ENCODE peak calls at places on chromosomes 4 and X, in five cellular contexts. One of them, this sample, is unnamed.

GRCh38 chr4:56723201-56723605 is 42.1 kb upstream of the HOPX start:
- DNase-seq in right lobe of liver: no peak
- DNase-seq in NB4: no peak
- DNase-seq in tibial nerve: no peak
- DNase-seq in stomach: no peak
- DNase-seq in this sample: no peak

GRCh38 chrX:2549874-2550273 is 49.1 kb upstream of the DHRSX start:
- DNase-seq in right lobe of liver: no peak
- DNase-seq in NB4: no peak
- DNase-seq in tibial nerve: no peak
- DNase-seq in stomach: no peak
- DNase-seq in this sample: no peak

GRCh38 chrX:153648358-153649177 is 1.6 kb downstream of the DUSP9 start:
- DNase-seq in right lobe of liver: no peak
- DNase-seq in NB4: no peak
- DNase-seq in tibial nerve: no peak
- DNase-seq in stomach: no peak
- DNase-seq in this sample: no peak

GRCh38 chr4:23484689-23485088 is 405.2 kb downstream of the PPARGC1A start:
- DNase-seq in right lobe of liver: no peak
- DNase-seq in NB4: no peak
- DNase-seq in tibial nerve: no peak
- DNase-seq in stomach: no peak
- DNase-seq in this sample: no peak

GRCh38 chr4:188858696-188859095 is 719.5 kb downstream of the TRIML1 start:
- DNase-seq in right lobe of liver: no peak
- DNase-seq in NB4: no peak
- DNase-seq in tibial nerve: no peak
- DNase-seq in stomach: no peak
- DNase-seq in this sample: no peak

GRCh38 chr4:112859456-112860184 is 189.8 kb upstream of the ANK2 start:
- DNase-seq in right lobe of liver: no peak
- DNase-seq in NB4: no peak
- DNase-seq in tibial nerve: no peak
- DNase-seq in stomach: no peak
- DNase-seq in this sample: no peak

GRCh38 chr4:8644966-8645752 is 52.6 kb downstream of the CPZ start:
- DNase-seq in right lobe of liver: peak
- DNase-seq in NB4: no peak
- DNase-seq in tibial nerve: no peak
- DNase-seq in stomach: peak
- DNase-seq in this sample: no peak

GRCh38 chrX:118370921-118371624 is 25.2 kb downstream of the WDR44 start:
- DNase-seq in right lobe of liver: no peak
- DNase-seq in NB4: no peak
- DNase-seq in tibial nerve: no peak
- DNase-seq in stomach: no peak
- DNase-seq in this sample: no peak

GRCh38 chr4:122827899-122828601 is 1.4 kb downstream of the FGF2 start:
- DNase-seq in right lobe of liver: no peak
- DNase-seq in NB4: peak
- DNase-seq in tibial nerve: peak
- DNase-seq in stomach: no peak
- DNase-seq in this sample: no peak

GRCh38 chr4:122874194-122874593 is 47.6 kb downstream of the FGF2 start:
- DNase-seq in right lobe of liver: no peak
- DNase-seq in NB4: peak
- DNase-seq in tibial nerve: no peak
- DNase-seq in stomach: no peak
- DNase-seq in this sample: peak

GRCh38 chr4:152064282-152064681 is 303.5 kb upstream of the GATB start:
- DNase-seq in right lobe of liver: no peak
- DNase-seq in NB4: no peak
- DNase-seq in tibial nerve: no peak
- DNase-seq in stomach: no peak
- DNase-seq in this sample: no peak

GRCh38 chr4:94621491-94622080 is 136.2 kb upstream of the BMPR1B start:
- DNase-seq in right lobe of liver: no peak
- DNase-seq in NB4: peak
- DNase-seq in tibial nerve: no peak
- DNase-seq in stomach: no peak
- DNase-seq in this sample: no peak

GRCh38 chrX:155662297-155662696 is 49.5 kb upstream of the TMLHE start:
- DNase-seq in right lobe of liver: no peak
- DNase-seq in NB4: peak
- DNase-seq in tibial nerve: no peak
- DNase-seq in stomach: no peak
- DNase-seq in this sample: no peak

GRCh38 chrX:124502144-124502543 is 155.8 kb downstream of the SH2D1A start:
- DNase-seq in right lobe of liver: no peak
- DNase-seq in NB4: no peak
- DNase-seq in tibial nerve: no peak
- DNase-seq in stomach: no peak
- DNase-seq in this sample: no peak

GRCh38 chr4:16530688-16531635 is 304.7 kb upstream of the TAPT1 start:
- DNase-seq in right lobe of liver: no peak
- DNase-seq in NB4: no peak
- DNase-seq in tibial nerve: no peak
- DNase-seq in stomach: no peak
- DNase-seq in this sample: no peak

GRCh38 chrX:73863268-73863667 is 300.3 kb downstream of the CHIC1 start:
- DNase-seq in right lobe of liver: no peak
- DNase-seq in NB4: no peak
- DNase-seq in tibial nerve: no peak
- DNase-seq in stomach: no peak
- DNase-seq in this sample: no peak

GRCh38 chrX:3638280-3638873 is 75.1 kb downstream of the PRKX start:
- DNase-seq in right lobe of liver: no peak
- DNase-seq in NB4: peak
- DNase-seq in tibial nerve: peak
- DNase-seq in stomach: peak
- DNase-seq in this sample: peak

GRCh38 chr4:69594382-69594781 is 45.1 kb downstream of the UGT2A2 start:
- DNase-seq in right lobe of liver: no peak
- DNase-seq in NB4: no peak
- DNase-seq in tibial nerve: no peak
- DNase-seq in stomach: no peak
- DNase-seq in this sample: no peak

GRCh38 chr4:163673848-163674702 is 179.6 kb downstream of the TMA16 start:
- DNase-seq in right lobe of liver: no peak
- DNase-seq in NB4: no peak
- DNase-seq in tibial nerve: no peak
- DNase-seq in stomach: no peak
- DNase-seq in this sample: no peak

GRCh38 chrX:128717635-128718578 is 665.7 kb upstream of the ACTRT1 start:
- DNase-seq in right lobe of liver: no peak
- DNase-seq in NB4: no peak
- DNase-seq in tibial nerve: no peak
- DNase-seq in stomach: no peak
- DNase-seq in this sample: no peak

GRCh38 chr4:11228575-11228974 is 200.1 kb downstream of the HS3ST1 start:
- DNase-seq in right lobe of liver: no peak
- DNase-seq in NB4: peak
- DNase-seq in tibial nerve: no peak
- DNase-seq in stomach: no peak
- DNase-seq in this sample: no peak

DNA sequence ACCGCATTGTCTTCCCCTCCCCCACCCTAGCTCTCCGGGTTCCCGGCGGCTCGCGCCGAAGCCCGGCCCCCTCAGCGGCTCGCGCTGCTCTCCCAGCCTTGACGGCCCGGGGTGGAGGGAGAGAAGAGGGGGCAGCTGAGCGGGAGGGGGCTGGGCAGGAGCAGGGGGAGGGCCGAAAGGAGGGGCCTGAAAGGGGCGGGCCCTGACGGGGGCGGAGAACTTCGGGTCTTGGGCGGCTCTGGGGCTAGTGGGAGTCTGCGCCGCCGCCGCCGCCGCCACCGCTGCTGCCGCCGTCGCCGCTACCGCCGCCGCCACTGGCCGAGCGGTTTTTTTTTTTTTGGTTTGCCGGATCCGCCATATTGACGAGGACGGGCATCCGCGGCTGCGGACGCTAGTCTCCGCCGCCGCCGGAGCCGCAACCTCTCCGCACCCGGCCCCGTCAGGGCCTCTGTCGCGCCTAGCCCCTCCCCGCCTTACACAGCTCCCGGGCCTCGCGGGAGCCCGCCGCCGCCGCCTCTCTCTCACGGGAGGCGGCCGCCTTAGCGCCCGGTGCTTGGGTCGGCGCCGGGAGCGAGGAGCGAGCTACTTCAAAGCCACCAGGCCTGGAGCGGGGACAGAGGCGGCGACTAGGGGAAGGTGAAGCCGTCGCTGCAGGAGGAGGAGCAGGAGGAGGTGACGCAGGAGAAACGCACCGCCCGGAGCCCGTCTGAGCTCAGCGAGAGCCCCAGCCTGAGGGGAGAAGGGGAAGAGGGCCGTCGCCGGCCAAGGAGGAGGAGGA is at the start of gene USP9X:
- DNase-seq in right lobe of liver: peak
- DNase-seq in NB4: peak
- DNase-seq in tibial nerve: peak
- DNase-seq in stomach: peak
- DNase-seq in this sample: peak
- TF ChIP-seq POLR2A in right lobe of liver: peak
- TF ChIP-seq POLR2A in NB4: peak
- TF ChIP-seq POLR2A in tibial nerve: peak
- TF ChIP-seq POLR2A in stomach: no peak
- TF ChIP-seq POLR2A in this sample: peak

GRCh38 chrX:40095588-40096394 is 2.0 kb downstream of the BCOR start:
- DNase-seq in right lobe of liver: peak
- DNase-seq in NB4: peak
- DNase-seq in tibial nerve: no peak
- DNase-seq in stomach: no peak
- DNase-seq in this sample: no peak

GRCh38 chrX:40092808-40093435 is 4.8 kb downstream of the BCOR start:
- DNase-seq in right lobe of liver: no peak
- DNase-seq in NB4: no peak
- DNase-seq in tibial nerve: no peak
- DNase-seq in stomach: no peak
- DNase-seq in this sample: no peak

GRCh38 chrX:40094900-40095587 is 2.7 kb downstream of the BCOR start:
- DNase-seq in right lobe of liver: peak
- DNase-seq in NB4: no peak
- DNase-seq in tibial nerve: no peak
- DNase-seq in stomach: no peak
- DNase-seq in this sample: no peak

GRCh38 chrX:40093586-40093985 is 4.2 kb downstream of the BCOR start:
- DNase-seq in right lobe of liver: peak
- DNase-seq in NB4: no peak
- DNase-seq in tibial nerve: no peak
- DNase-seq in stomach: no peak
- DNase-seq in this sample: no peak

DNA sequence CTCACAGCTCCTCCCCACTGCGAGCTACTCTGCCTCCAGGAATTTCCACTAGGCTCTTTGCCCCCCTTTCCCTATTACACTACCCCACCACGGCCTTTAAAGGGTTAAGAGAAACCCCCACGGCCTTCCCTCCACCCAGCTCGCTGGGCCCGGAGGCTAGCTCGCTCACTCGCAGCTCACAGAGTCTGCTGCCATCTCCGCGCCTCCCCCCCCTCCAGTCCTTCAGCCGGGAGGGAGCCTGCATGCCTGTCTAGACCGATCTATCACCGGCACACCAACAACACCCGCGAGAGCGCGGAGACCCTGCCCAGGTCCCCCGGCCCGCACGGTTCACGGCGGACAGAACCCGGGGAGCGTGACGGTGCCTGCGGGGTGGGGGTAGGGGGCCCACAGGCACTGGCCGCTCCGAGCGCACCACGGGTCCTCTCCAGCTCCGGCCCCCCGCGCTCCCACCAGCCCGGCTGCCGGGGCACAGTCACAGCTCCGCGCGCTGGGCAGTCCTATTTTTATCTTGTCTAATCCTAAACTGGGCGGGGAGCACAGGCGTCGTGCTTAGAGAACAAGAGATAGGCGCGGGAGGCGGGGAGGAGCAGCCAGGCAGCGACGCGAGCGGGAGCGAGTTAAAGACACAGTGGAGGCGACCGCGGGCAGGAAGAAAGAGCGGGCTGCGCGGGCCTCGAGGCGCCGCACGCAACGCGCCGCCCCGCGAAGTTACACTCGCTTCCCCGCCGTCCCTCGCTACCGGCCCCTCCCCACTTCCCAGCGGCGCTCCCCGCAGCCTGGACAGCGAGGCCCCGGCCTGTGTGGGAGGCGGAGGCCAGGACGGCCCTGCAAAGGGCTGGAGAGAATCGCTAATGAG is 3.5 kb downstream of the BCOR start:
- DNase-seq in right lobe of liver: peak
- DNase-seq in NB4: peak
- DNase-seq in tibial nerve: no peak
- DNase-seq in stomach: no peak
- DNase-seq in this sample: no peak
- TF ChIP-seq POLR2A in right lobe of liver: peak
- TF ChIP-seq POLR2A in NB4: no peak
- TF ChIP-seq POLR2A in tibial nerve: no peak
- TF ChIP-seq POLR2A in stomach: no peak
- TF ChIP-seq POLR2A in this sample: no peak

DNA sequence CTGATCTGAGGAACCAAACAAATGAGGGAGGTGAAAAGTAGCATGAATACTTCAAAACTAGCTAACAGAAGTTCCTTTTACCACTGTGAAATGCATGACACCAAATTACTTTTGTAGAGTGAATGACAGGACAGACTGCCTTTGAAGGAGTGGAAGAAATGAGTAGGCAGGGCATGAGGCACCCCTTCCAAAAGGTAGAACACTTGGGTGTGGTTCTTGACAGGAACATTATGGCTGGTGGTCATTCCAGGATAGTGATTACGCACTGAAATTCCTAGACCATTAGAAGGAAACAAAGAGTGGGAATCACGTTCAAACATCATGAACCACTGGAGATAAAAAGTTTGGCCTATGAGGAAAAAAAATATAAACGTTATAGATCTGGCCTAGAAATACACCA is 4.9 kb downstream of the HUWE1 start:
- DNase-seq in right lobe of liver: no peak
- DNase-seq in NB4: no peak
- DNase-seq in tibial nerve: no peak
- DNase-seq in stomach: no peak
- DNase-seq in this sample: no peak
- TF ChIP-seq POLR2A in right lobe of liver: no peak
- TF ChIP-seq POLR2A in NB4: no peak
- TF ChIP-seq POLR2A in tibial nerve: no peak
- TF ChIP-seq POLR2A in stomach: no peak
- TF ChIP-seq POLR2A in this sample: no peak

DNA sequence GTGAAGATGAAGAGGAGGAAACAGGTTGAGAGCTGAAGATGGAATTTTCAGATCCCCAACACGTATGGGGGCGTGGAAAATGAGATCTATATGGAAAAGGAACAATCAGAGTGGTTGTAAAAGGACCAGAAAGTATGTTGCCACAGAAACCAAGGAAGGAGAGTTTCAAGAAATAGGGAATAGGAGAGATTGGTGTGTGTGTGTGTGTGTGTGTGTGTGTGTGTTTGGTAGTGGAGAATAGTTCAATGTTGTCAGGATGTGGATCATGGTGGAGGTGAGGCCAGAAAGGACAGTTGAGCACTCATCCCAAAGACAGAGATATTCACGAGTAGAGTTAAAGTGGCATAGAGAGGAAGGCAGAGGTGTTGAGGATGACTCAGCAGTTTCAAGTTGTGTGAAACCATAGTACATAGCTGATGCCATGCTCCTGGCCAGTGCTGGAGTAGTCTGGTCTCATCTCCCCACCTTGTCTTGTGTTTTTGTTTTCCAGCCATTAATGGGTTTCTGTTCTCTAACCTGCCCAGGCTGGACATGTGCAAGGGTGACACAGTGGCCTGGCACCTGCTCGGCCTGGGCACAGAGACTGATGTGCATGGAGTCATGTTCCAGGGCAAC is 36.1 kb downstream of the HEPH start:
- DNase-seq in right lobe of liver: no peak
- DNase-seq in NB4: peak
- DNase-seq in tibial nerve: no peak
- DNase-seq in stomach: no peak
- DNase-seq in this sample: no peak
- TF ChIP-seq POLR2A in right lobe of liver: no peak
- TF ChIP-seq POLR2A in NB4: no peak
- TF ChIP-seq POLR2A in tibial nerve: no peak
- TF ChIP-seq POLR2A in stomach: no peak
- TF ChIP-seq POLR2A in this sample: no peak